ENCODE peak calls at places on chromosomes 5 and 9, in seven cellular contexts. X is GM23338; M is brain microvascular endothelial cell; V is lung; E is naive thymus-derived CD4-positive, alpha-beta T cell; I is effector memory CD4-positive, alpha-beta T cell; Z is HCT116. S is an unnamed sample.

GRCh38 chr5:90983148-90983547 is 400.0 kb downstream of the ARRDC3 start:
- DNase-seq in X (no peak), M (peak), V (no peak), E (no peak), I (no peak), Z (no peak), S (no peak)

GRCh38 chr5:176625966-176626875 is 4.1 kb downstream of the SNCB start:
- DNase-seq in X (no peak), M (no peak), V (no peak), E (no peak), I (no peak), Z (no peak), S (no peak)

GRCh38 chr5:136035837-136036236 is 7.0 kb downstream of the TGFBI start:
- DNase-seq in X (no peak), M (no peak), V (no peak), E (no peak), I (no peak), Z (no peak), S (no peak)

GRCh38 chr5:146919304-146919703 is 40.7 kb upstream of the PPP2R2B start:
- DNase-seq in X (peak), M (no peak), V (no peak), E (no peak), I (no peak), Z (no peak), S (no peak)

GRCh38 chr9:113602126-113603119 is 138.9 kb downstream of the RGS3 start:
- DNase-seq in X (peak), M (peak), V (peak), E (no peak), I (no peak), Z (peak), S (no peak)

GRCh38 chr9:114905160-114905940 is 25.0 kb downstream of the TNFSF8 start:
- DNase-seq in X (no peak), M (no peak), V (no peak), E (no peak), I (no peak), Z (no peak), S (no peak)

GRCh38 chr5:65663804-65664521 is 39.1 kb downstream of the SHLD3 start:
- DNase-seq in X (peak), M (no peak), V (no peak), E (no peak), I (no peak), Z (peak), S (no peak)

GRCh38 chr9:90921104-90921503 is 119.5 kb downstream of the SYK start:
- DNase-seq in X (no peak), M (no peak), V (peak), E (no peak), I (no peak), Z (no peak), S (no peak)

GRCh38 chr5:64834611-64835010 is 65.9 kb downstream of the CWC27 start:
- DNase-seq in X (no peak), M (no peak), V (no peak), E (no peak), I (no peak), Z (no peak), S (no peak)

GRCh38 chr9:107036367-107036766 is 173.4 kb downstream of the ZNF462 start:
- DNase-seq in X (no peak), M (no peak), V (no peak), E (no peak), I (no peak), Z (no peak), S (no peak)

GRCh38 chr5:146797683-146798082 is 80.9 kb downstream of the PPP2R2B start:
- DNase-seq in X (no peak), M (no peak), V (no peak), E (no peak), I (no peak), Z (no peak), S (no peak)

GRCh38 chr9:95171001-95171400 is 146.5 kb downstream of the FANCC start:
- DNase-seq in X (peak), M (peak), V (no peak), E (no peak), I (no peak), Z (no peak), S (no peak)

GRCh38 chr5:149156435-149157083 is 15.3 kb downstream of the ABLIM3 start:
- DNase-seq in X (no peak), M (no peak), V (no peak), E (no peak), I (no peak), Z (no peak), S (no peak)

GRCh38 chr5:124342027-124342471 is 404.4 kb downstream of the ZNF608 start:
- DNase-seq in X (no peak), M (peak), V (peak), E (no peak), I (no peak), Z (no peak), S (no peak)

GRCh38 chr9:134807726-134808125 is 72.9 kb upstream of the FCN2 start:
- DNase-seq in X (no peak), M (peak), V (no peak), E (no peak), I (no peak), Z (no peak), S (no peak)

GRCh38 chr5:150542933-150543445 is 35.1 kb downstream of the NDST1 start:
- DNase-seq in X (no peak), M (no peak), V (no peak), E (no peak), I (no peak), Z (no peak), S (no peak)

GRCh38 chr5:32143991-32144636 is 30.0 kb downstream of the GOLPH3 start:
- DNase-seq in X (no peak), M (no peak), V (no peak), E (no peak), I (no peak), Z (no peak), S (no peak)

GRCh38 chr9:75873707-75874106 is 16.8 kb upstream of the PCSK5 start:
- DNase-seq in X (no peak), M (no peak), V (no peak), E (no peak), I (no peak), Z (no peak), S (no peak)

GRCh38 chr9:130143974-130144373 is 28.2 kb upstream of the NCS1 start:
- DNase-seq in X (no peak), M (peak), V (no peak), E (no peak), I (no peak), Z (no peak), S (no peak)

GRCh38 chr5:90347462-90347861 is 62.1 kb downstream of the CETN3 start:
- DNase-seq in X (no peak), M (no peak), V (no peak), E (no peak), I (no peak), Z (no peak), S (no peak)

GRCh38 chr5:143576721-143577484 is 173.4 kb upstream of the NR3C1 start:
- DNase-seq in X (no peak), M (peak), V (no peak), E (no peak), I (no peak), Z (no peak), S (no peak)

GRCh38 chr5:35443803-35444595 is 173.7 kb upstream of the SPEF2 start:
- DNase-seq in X (no peak), M (no peak), V (no peak), E (no peak), I (no peak), Z (no peak), S (no peak)

GRCh38 chr9:115891929-115892328 is 261.7 kb upstream of the PAPPA start:
- DNase-seq in X (no peak), M (peak), V (no peak), E (no peak), I (no peak), Z (no peak), S (no peak)

DNA sequence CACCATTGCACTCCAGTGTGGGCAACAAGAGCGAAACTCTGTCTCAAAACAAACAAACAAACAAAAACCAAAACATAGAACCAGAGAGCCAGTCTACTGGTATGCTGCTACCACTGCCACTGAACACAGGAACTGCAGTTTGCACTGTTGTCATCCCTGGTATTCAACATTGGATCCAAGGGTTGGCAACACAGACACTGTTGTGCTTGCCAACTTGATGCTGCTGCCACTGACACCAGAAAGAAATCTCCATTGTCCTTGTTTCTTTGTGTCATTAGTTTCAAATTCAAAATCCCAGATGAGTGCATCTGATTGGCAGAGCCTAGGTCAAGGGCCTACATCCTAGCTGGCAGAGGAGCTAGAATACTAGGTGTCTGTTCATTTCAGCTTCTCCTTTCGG is 16.2 kb downstream of the HINT1 start:
- DNase-seq in X (no peak), M (no peak), V (no peak), E (no peak), I (no peak), Z (no peak), S (no peak)
- H3K27ac ChIP-seq in X (no peak), M (no peak), V (no peak), E (no peak), I (no peak), Z (no peak), S (no peak)

GRCh38 chr5:134758176-134758503 is 439 bp upstream of the DDX46 start:
- DNase-seq in X (no peak), M (no peak), V (no peak), E (no peak), I (no peak), Z (no peak), S (no peak)
- H3K27ac ChIP-seq in X (peak), M (no peak), V (peak), E (peak), I (peak), Z (peak), S (peak)

GRCh38 chr9:98056403-98057094 is at the start of gene NANS:
- DNase-seq in X (peak), M (peak), V (peak), E (peak), I (peak), Z (peak), S (no peak)
- H3K27ac ChIP-seq in X (peak), M (peak), V (peak), E (peak), I (peak), Z (peak), S (peak)

DNA sequence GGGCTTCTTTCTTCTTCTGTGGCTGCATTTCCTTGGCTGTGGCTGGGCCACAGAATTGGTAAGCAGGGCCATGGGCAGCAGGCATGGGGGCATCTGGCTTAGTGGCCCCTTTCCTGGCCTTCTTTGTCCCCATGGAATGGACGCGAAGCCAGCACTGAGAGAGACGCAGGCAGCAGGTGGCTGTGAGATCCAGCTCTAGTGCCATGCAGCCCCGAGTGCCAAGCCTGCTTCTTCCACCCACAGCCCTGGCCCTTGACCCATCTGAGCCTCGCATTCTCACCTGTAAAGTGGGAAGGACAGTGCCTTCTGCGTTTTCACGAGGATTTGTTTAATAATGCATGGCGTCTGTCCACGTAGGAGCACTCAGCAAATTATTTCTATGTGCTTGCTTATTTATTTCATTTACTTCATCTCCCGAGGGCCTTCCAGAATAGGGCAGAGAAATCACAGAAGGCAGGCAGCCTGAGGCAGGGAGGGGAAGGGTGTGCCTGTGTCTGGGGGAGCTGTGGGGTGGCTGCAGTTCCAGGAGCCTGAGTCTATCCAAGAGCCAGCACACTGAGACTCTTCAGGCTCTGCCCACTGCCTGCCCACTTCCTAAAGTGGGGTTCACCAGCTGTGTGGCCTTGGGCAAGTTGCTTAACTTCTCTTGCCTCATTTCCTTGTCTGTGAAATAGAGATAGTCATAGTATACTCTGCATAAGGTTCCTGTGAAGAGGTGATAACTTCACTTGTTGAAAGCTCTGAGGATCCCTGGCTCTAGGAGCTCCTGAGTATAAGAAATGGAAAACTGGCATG is 55.2 kb downstream of the NTNG2 start:
- DNase-seq in X (no peak), M (no peak), V (no peak), E (no peak), I (no peak), Z (no peak), S (no peak)
- H3K27ac ChIP-seq in X (no peak), M (no peak), V (no peak), E (no peak), I (no peak), Z (no peak), S (no peak)

DNA sequence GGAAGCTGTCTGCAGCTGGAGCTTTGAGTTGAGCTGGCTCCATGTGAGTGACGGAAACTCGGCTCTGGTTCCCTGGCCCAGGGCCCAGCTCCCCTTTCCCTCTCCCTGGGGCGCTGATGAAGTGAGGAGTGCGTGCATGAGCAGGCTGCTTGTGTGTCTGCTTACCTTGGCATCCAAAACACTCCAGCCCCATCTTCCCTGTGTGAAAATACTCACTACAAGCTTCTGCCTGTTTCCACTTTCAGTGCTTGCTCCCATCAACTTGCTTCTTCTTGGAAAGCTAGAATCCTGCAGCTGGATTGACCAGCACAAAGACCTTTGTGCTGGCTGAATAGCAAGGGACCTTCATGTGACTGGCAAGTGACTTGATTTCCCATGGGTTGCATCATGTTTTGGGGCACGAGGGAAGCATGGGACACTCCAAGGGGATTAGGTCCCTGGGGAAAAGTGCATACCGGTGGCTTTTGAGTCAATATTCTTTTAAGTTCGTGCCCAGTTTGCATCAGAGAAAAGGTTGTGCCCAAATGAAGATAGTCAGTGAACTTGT is 198.1 kb downstream of the GADD45G start:
- DNase-seq in X (no peak), M (peak), V (no peak), E (no peak), I (no peak), Z (peak), S (no peak)
- H3K27ac ChIP-seq in X (no peak), M (no peak), V (no peak), E (no peak), I (no peak), Z (no peak), S (no peak)

DNA sequence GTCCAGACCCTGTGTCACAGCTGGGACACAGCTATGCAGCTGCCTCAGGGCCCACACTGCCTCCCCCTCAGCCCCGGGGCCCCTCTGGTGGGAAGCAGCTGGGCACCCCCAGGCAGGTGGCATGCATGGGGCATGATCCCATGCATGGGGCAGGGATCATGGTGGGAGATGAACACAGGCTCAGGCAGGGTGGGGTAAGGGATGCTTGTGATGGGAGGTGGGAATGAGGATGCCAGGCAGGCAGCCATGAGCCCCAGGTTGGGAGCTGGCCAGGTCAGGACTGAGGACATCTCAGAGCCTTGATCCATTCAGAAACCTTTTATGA is 19.7 kb downstream of the EEIG1 start:
- DNase-seq in X (no peak), M (no peak), V (no peak), E (no peak), I (no peak), Z (no peak), S (no peak)
- H3K27ac ChIP-seq in X (no peak), M (no peak), V (no peak), E (peak), I (peak), Z (no peak), S (peak)

GRCh38 chr5:160850439-160850838 is 1.6 kb downstream of the ATP10B start:
- DNase-seq in X (no peak), M (no peak), V (no peak), E (no peak), I (no peak), Z (no peak), S (no peak)
- H3K27ac ChIP-seq in X (no peak), M (no peak), V (no peak), E (no peak), I (no peak), Z (no peak), S (no peak)

GRCh38 chr5:138243794-138244193 is 30.6 kb downstream of the GFRA3 start:
- DNase-seq in X (no peak), M (no peak), V (no peak), E (no peak), I (no peak), Z (no peak), S (no peak)

GRCh38 chr5:138246334-138246733 is 28.1 kb downstream of the GFRA3 start:
- DNase-seq in X (no peak), M (no peak), V (no peak), E (no peak), I (no peak), Z (no peak), S (no peak)

GRCh38 chr5:138246822-138247221 is 27.6 kb downstream of the GFRA3 start:
- DNase-seq in X (no peak), M (no peak), V (no peak), E (no peak), I (no peak), Z (no peak), S (no peak)

GRCh38 chr5:138241688-138242547 is 28.8 kb upstream of the CDC23 start:
- DNase-seq in X (peak), M (no peak), V (no peak), E (peak), I (no peak), Z (no peak), S (no peak)

DNA sequence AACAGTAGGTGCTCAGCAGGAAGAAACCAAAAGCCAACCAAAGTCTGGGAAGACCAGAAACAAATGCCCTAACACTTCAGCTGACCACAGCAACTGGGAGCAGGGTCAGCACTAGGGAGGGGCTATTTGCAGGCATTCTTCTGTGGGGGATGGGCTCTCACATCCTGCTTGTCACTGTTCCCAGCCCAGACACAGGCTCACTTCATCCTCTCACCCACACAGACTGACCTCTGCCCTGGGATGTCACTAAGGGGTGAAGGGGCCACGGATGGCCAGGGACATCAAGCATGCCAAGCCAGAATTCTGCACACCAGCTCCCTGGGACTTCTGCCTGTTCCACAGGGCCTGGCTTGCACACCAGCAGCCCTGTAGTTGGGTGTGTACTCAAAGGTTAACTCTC is 28.7 kb downstream of the GFRA3 start:
- DNase-seq in X (peak), M (no peak), V (no peak), E (no peak), I (no peak), Z (no peak), S (no peak)
- H3K27ac ChIP-seq in X (no peak), M (no peak), V (no peak), E (no peak), I (no peak), Z (no peak), S (no peak)

DNA sequence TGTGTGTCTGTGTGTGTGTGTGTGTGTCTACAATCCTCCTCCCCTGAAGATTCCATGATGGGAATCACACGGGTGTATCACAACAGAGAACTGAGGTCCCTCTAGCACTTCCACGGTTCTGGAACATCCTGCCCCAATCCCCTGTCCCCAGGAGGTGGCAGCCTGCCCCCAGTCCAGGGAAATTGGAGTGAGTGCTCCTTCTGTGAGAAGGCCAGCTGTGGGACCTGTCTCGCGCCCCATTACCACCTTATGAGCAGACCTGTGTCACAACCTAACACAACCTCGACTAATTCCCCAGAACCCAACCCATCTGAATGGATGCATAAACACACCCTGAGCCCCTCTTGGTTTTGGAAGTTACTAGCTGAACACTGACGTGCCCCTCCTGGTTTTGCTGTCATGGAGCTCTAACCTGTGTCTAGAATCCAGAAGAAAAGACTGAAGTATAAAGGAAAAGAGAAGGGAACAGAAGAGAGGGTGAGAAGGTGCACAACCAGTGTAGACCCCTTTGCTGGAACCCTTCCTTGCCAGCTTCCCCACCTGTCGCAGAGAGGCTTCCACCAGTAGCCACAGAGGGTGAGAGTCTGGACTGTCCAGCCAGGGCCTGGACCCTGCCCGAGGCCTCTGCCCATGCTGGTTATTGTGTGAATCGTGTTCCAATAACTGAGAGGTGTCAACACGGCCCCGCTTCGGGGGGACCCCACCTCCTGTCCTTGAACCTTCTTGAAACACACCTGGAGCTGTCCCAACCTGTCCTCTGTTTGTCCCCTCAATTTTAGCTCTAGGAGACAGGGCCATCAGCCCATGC is 3.4 kb downstream of the BTNL9 start:
- DNase-seq in X (no peak), M (no peak), V (peak), E (no peak), I (no peak), Z (no peak), S (peak)
- H3K27ac ChIP-seq in X (no peak), M (no peak), V (peak), E (no peak), I (no peak), Z (no peak), S (no peak)

GRCh38 chr9:112174223-112174964 is 703 bp downstream of the SUSD1 start:
- DNase-seq in X (peak), M (no peak), V (peak), E (peak), I (peak), Z (no peak), S (no peak)

GRCh38 chr9:112173489-112174222 is 1.4 kb downstream of the SUSD1 start:
- DNase-seq in X (no peak), M (no peak), V (no peak), E (no peak), I (no peak), Z (no peak), S (no peak)

GRCh38 chr9:112176410-112177010 is 1.4 kb upstream of the SUSD1 start:
- DNase-seq in X (no peak), M (no peak), V (no peak), E (peak), I (no peak), Z (no peak), S (no peak)

GRCh38 chr9:112175796-112176315 is 759 bp upstream of the SUSD1 start:
- DNase-seq in X (peak), M (no peak), V (no peak), E (no peak), I (no peak), Z (no peak), S (no peak)

GRCh38 chr9:112174965-112175795 is at the start of gene SUSD1:
- DNase-seq in X (peak), M (no peak), V (peak), E (peak), I (peak), Z (no peak), S (no peak)
- H3K27ac ChIP-seq in X (no peak), M (no peak), V (peak), E (peak), I (peak), Z (peak), S (peak)